ENCODE peak calls at places on chromosomes 5 and 9, in eight cellular contexts. S is lower lobe of right lung; Z is brain microvascular endothelial cell; M is effector memory CD4-positive, alpha-beta T cell; D is stomach; F is SK-N-SH; A is aorta; N is K562. L is an unnamed sample. For H3K27me3, the result is how much of the 10 kb centered on the place peaks cover.

GRCh38 chr9:127549771-127550170 is 62.3 kb upstream of the STXBP1 start:
- DNase-seq in N (no peak), A (no peak), Z (no peak), S (no peak), F (no peak), D (no peak), M (no peak), L (no peak)

GRCh38 chr5:135978212-135978631 is 23.4 kb upstream of the LECT2 start:
- DNase-seq in S (no peak), F (no peak), D (no peak), A (no peak), Z (no peak), M (no peak), N (no peak), L (peak)

GRCh38 chr5:100761192-100761591 is 141.9 kb downstream of the ST8SIA4 start:
- DNase-seq in N (no peak), D (no peak), F (no peak), M (no peak), S (no peak), A (no peak), Z (peak), L (no peak)

GRCh38 chr5:136197462-136198142 is 4.6 kb upstream of the SMIM32 start:
- DNase-seq in M (no peak), F (peak), Z (no peak), S (no peak), N (no peak), A (no peak), D (no peak), L (peak)

GRCh38 chr5:42993516-42994284 is 46.4 kb downstream of the ANXA2R start:
- DNase-seq in Z (peak), S (peak), D (no peak), A (peak), F (no peak), N (no peak), M (peak), L (peak)

GRCh38 chr5:59562756-59563389 is 330.7 kb downstream of the PDE4D start:
- DNase-seq in S (peak), A (no peak), M (no peak), F (no peak), D (peak), N (no peak), Z (peak), L (no peak)

GRCh38 chr9:29078063-29078660 is 1504.9 kb upstream of the C9orf72 start:
- DNase-seq in F (no peak), A (no peak), M (no peak), D (no peak), S (no peak), Z (no peak), N (no peak), L (no peak)

GRCh38 chr9:34522091-34522887 is 501 bp downstream of the ENHO start:
- DNase-seq in M (no peak), N (no peak), D (no peak), F (peak), A (no peak), Z (no peak), S (peak), L (no peak)

GRCh38 chr5:154403234-154403633 is 42.6 kb upstream of the SAP30L start:
- DNase-seq in D (no peak), S (no peak), M (no peak), A (no peak), Z (no peak), N (no peak), F (no peak), L (no peak)

GRCh38 chr5:158020555-158021418 is 161.8 kb upstream of the CLINT1 start:
- DNase-seq in F (no peak), D (no peak), S (no peak), M (no peak), N (no peak), Z (no peak), A (no peak), L (no peak)
- H3K4me3 ChIP-seq in F (no peak), D (no peak), S (no peak), M (no peak), N (no peak), Z (no peak), A (no peak), L (no peak)

DNA sequence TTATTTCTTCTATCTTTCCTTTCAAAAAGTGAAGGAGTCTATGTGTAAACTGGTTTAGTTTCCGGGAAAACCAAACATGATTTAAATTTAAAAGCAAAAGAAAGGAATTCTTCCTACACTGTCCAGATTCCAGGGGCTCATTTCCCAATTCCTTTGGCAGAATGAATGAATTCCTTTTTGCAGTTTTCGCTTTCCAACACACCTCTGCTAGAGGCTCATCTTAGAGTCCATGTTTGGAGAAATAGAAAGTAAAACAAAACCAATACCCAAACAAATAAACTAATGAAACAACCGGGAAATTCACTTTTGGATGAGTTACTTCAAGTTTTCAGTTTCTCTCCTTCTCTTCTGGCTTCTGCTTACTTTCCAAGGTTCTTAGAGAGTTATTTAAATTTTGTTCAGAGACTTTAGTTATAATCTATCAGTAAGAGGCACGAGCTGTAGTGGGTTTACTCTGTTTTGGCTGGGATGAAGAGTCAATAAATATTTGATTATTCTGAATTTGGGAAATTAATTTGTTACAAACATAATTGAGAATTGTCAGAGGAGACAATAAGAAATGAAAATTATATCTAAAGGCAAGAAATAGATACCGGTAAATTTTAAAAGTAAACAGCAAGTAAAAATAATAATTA is 365.0 kb upstream of the CDH9 start:
- DNase-seq in F (no peak), S (no peak), Z (no peak), N (no peak), M (no peak), D (no peak), A (no peak), L (peak)
- H3K27me3 ChIP-seq in F (under half), S (under half), Z (under half), N (under half), M (under half), D (under half), A (under half), L (under half)

GRCh38 chr9:136799079-136799853 is 3.1 kb downstream of the CCDC183 start:
- DNase-seq in Z (no peak), N (no peak), D (peak), F (no peak), A (peak), M (no peak), S (peak), L (no peak)
- H3K4me3 ChIP-seq in Z (no peak), N (peak), D (peak), F (no peak), A (no peak), M (peak), S (peak), L (no peak)

GRCh38 chr9:124000784-124001444 is 10.7 kb upstream of the LHX2 start:
- DNase-seq in Z (no peak), M (no peak), A (no peak), D (no peak), S (no peak), F (no peak), N (no peak), L (no peak)
- H3K27me3 ChIP-seq in Z (half or more), M (half or more), A (under half), D (half or more), S (half or more), F (half or more), N (under half), L (half or more)

GRCh38 chr9:84412654-84413053 is 72.1 kb upstream of the SLC28A3 start:
- DNase-seq in Z (no peak), M (no peak), D (no peak), A (no peak), N (no peak), S (no peak), F (no peak), L (no peak)

GRCh38 chr9:84405666-84406065 is 65.1 kb upstream of the SLC28A3 start:
- DNase-seq in A (no peak), D (no peak), M (no peak), F (no peak), N (no peak), S (no peak), Z (no peak), L (no peak)

GRCh38 chr9:84404095-84404686 is 63.6 kb upstream of the SLC28A3 start:
- DNase-seq in F (peak), N (peak), D (no peak), Z (no peak), A (no peak), M (no peak), S (no peak), L (no peak)

GRCh38 chr9:84411647-84412267 is 71.2 kb upstream of the SLC28A3 start:
- DNase-seq in F (no peak), S (no peak), Z (no peak), N (no peak), M (no peak), D (no peak), A (no peak), L (no peak)

DNA sequence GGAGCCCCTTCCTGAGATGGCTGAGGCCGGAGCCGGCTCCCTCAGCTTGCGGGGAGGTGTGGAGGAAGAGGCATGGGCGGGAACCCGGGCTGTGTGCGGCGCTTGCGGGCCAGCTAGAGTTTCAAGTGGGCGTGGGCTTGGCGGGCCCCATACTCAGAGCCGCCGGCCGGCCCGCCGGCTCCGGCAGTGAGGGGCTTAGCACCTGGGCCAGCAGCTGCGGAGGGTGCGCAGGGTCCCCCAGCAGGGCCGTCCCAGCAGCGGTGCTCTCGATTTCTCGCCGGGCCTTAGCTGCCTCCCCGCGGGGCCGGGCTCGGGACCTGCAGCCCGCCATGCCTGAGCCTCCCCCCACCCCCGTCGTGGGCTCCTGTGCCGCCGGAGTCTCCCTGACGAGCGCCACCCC is 67.9 kb upstream of the SLC28A3 start:
- DNase-seq in F (no peak), N (no peak), S (no peak), A (no peak), D (no peak), Z (no peak), M (no peak), L (no peak)
- H3K4me3 ChIP-seq in F (no peak), N (no peak), S (no peak), A (no peak), D (no peak), Z (no peak), M (no peak), L (no peak)

GRCh38 chr5:133691448-133691847 is 79.1 kb upstream of the FSTL4 start:
- DNase-seq in S (no peak), A (no peak), M (no peak), Z (no peak), F (no peak), D (no peak), N (no peak), L (no peak)
- H3K27me3 ChIP-seq in S (under half), A (under half), M (under half), Z (under half), F (under half), D (half or more), N (under half), L (under half)

DNA sequence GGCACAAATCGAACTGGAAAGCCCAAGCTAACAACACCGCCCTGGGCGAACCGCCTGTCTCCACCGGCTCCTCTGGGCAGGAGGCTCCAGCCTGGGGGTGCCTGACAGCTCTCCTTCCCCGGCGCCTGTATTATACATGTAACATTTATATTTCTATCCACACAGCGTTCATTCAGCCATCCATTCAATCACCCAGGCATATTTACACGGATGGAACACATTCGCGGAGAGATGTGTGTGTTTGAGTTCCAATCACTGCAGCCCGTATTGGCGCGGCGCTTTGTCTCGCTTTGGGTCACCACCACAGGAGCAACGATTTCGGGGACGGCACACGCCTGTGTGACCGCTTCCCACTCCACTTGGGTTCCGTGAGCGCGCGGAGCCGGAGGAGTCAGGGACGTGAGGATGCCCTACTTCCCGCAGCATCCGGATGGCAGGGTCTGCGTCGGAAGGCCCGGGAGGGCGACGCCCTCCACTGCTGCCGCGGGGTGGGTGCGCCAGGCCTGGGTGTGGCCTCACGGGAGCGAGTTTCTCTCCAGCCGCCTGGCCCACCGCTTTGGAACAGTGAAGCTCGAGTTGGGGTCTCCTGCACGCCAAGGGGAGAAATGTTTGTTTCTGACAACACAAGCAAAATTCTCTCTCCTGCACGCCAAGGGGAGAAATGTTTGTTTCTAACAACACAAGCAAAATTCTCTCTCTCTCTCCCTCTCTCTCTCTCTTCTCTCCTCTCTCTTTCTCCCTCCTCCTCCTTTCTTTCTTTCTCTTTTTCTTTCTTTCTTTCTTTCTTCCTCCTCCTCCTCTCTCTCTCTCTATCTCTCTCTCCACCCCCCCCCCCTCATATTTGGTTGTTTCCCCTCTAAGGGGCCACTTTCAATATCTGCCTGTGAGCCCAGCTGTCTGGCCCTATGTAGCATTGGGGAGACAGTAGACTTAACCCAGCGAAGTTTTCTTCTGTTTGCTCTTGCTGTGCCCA is 1.1 kb upstream of the SV2C start:
- DNase-seq in N (no peak), D (no peak), M (no peak), A (no peak), S (peak), F (peak), Z (no peak), L (no peak)
- H3K4me3 ChIP-seq in N (no peak), D (peak), M (peak), A (no peak), S (peak), F (no peak), Z (no peak), L (no peak)

GRCh38 chr5:161548472-161549094 is 2.1 kb upstream of the GABRB2 start:
- DNase-seq in A (no peak), S (no peak), N (no peak), Z (no peak), F (peak), M (no peak), D (no peak), L (peak)

GRCh38 chr5:161547573-161548471 is 1.3 kb upstream of the GABRB2 start:
- DNase-seq in S (no peak), A (peak), F (peak), N (no peak), M (no peak), Z (no peak), D (no peak), L (peak)

GRCh38 chr5:161546463-161547301 is at the start of gene GABRB2:
- DNase-seq in A (peak), Z (no peak), N (peak), S (peak), D (peak), M (no peak), F (peak), L (peak)

GRCh38 chr5:161545701-161546462 is 643 bp downstream of the GABRB2 start:
- DNase-seq in Z (no peak), S (no peak), A (no peak), M (no peak), N (no peak), D (no peak), F (no peak), L (no peak)

DNA sequence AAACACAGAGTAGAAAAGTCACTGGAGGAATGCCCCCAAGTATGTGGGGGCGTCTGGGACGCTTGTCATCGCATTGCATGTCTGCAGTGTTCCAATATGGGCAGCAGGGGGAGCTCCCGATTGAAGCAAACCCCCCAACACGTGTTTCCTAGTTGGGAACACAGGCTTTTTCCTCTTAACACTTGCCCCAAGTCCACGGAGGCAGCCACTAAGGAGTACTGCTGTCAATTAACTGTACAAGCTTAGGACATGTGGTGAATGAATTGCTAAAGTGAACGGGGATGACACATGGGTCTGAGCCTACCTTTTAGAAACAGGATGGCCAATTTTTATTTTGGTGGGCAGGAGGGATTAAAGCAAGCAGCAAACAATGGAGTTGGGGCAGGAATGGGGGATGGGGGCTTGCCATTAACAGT is 2.2 kb downstream of the GABRB2 start:
- DNase-seq in D (no peak), Z (peak), A (peak), N (peak), F (peak), M (no peak), S (no peak), L (peak)
- H3K27me3 ChIP-seq in D (half or more), Z (under half), A (under half), N (under half), F (under half), M (under half), S (under half), L (under half)

GRCh38 chr9:120578614-120579013 is 1.4 kb downstream of the CDK5RAP2 start:
- DNase-seq in F (no peak), A (no peak), Z (no peak), N (no peak), M (no peak), D (no peak), S (no peak), L (no peak)

GRCh38 chr9:120579750-120580590 is at the start of gene CDK5RAP2:
- DNase-seq in F (peak), M (peak), D (peak), S (peak), Z (peak), N (peak), A (peak), L (peak)

GRCh38 chr9:120579139-120579749 is 723 bp downstream of the CDK5RAP2 start:
- DNase-seq in N (peak), Z (no peak), A (no peak), M (no peak), S (no peak), D (no peak), F (no peak), L (peak)

GRCh38 chr9:120583958-120584369 is 4.0 kb upstream of the CDK5RAP2 start:
- DNase-seq in D (peak), S (no peak), Z (peak), F (peak), A (no peak), M (peak), N (peak), L (peak)

GRCh38 chr9:120580591-120580896 is 577 bp upstream of the CDK5RAP2 start:
- DNase-seq in D (no peak), S (no peak), M (no peak), A (no peak), Z (no peak), F (no peak), N (no peak), L (no peak)
- H3K4me3 ChIP-seq in D (peak), S (peak), M (peak), A (no peak), Z (no peak), F (no peak), N (no peak), L (peak)